ENCODE peak calls at places on chromosome 10, in seven cellular contexts. K is suprapubic skin; Y is lung; R is CD4-positive, alpha-beta T cell; I is effector memory CD4-positive, alpha-beta T cell; U is neural progenitor cell; N is Peyer's patch. B is an unnamed sample.

GRCh38 chr10:107546986-107547385 is 382.5 kb upstream of the SORCS1 start:
- DNase-seq in I (no peak), R (no peak), K (no peak), Y (no peak), N (no peak), U (no peak), B (no peak)

GRCh38 chr10:4353964-4354363 is 472.0 kb upstream of the AKR1E2 start:
- DNase-seq in K (no peak), R (no peak), Y (no peak), U (no peak), I (no peak), N (no peak), B (no peak)

GRCh38 chr10:70369498-70370018 is 12.9 kb downstream of the LRRC20 start:
- DNase-seq in K (no peak), I (no peak), R (no peak), Y (no peak), U (no peak), N (no peak), B (no peak)

GRCh38 chr10:131082991-131083465 is 228.5 kb downstream of the TCERG1L start:
- DNase-seq in U (no peak), R (no peak), N (no peak), Y (no peak), K (no peak), I (no peak), B (no peak)

GRCh38 chr10:50511512-50512213 is 112.1 kb downstream of the SGMS1 start:
- DNase-seq in K (no peak), I (no peak), N (no peak), U (no peak), Y (no peak), R (no peak), B (no peak)

GRCh38 chr10:70779685-70780369 is 5.3 kb downstream of the TBATA start:
- DNase-seq in K (no peak), I (no peak), U (no peak), R (no peak), Y (peak; percentile 29), N (no peak), B (no peak)

GRCh38 chr10:106242301-106242700 is 922.2 kb downstream of the SORCS1 start:
- DNase-seq in N (no peak), I (no peak), R (no peak), K (no peak), U (no peak), Y (no peak), B (no peak)

GRCh38 chr10:5655003-5655600 is 11.3 kb downstream of the ASB13 start:
- DNase-seq in Y (no peak), U (no peak), N (no peak), R (no peak), I (no peak), K (no peak), B (no peak)

GRCh38 chr10:33521062-33521461 is 186.6 kb upstream of the NRP1 start:
- DNase-seq in U (no peak), N (no peak), R (no peak), Y (no peak), I (no peak), K (no peak), B (no peak)

GRCh38 chr10:32332299-32332750 is 14.6 kb downstream of the EPC1 start:
- DNase-seq in K (no peak), R (peak; percentile 54), I (peak; percentile 57), U (no peak), N (no peak), Y (no peak), B (no peak)

GRCh38 chr10:49656845-49657493 is 22.5 kb upstream of the C10orf53 start:
- DNase-seq in K (no peak), N (no peak), U (no peak), R (no peak), I (no peak), Y (no peak), B (no peak)

GRCh38 chr10:79562135-79562756 is 2.0 kb upstream of the SFTPA2 start:
- DNase-seq in R (peak; percentile 50), U (peak; percentile 83), Y (peak; percentile 82), I (peak; percentile 41), K (no peak), N (peak; percentile 74), B (peak; percentile 78)

GRCh38 chr10:21363753-21364104 is 161.8 kb downstream of the SKIDA1 start:
- DNase-seq in I (no peak), R (no peak), Y (no peak), K (no peak), U (no peak), N (no peak), B (no peak)

GRCh38 chr10:28429045-28429444 is 103.9 kb upstream of the WAC start:
- DNase-seq in R (no peak), N (no peak), Y (no peak), K (no peak), I (no peak), U (no peak), B (no peak)

GRCh38 chr10:59362991-59363390 is 642 bp upstream of the FAM13C start:
- DNase-seq in U (peak; percentile 85), Y (peak; percentile 46), N (peak; percentile 55), R (no peak), I (no peak), K (peak; percentile 79), B (peak; percentile 66)

GRCh38 chr10:123999261-123999660 is 94.1 kb downstream of the CHST15 start:
- DNase-seq in R (no peak), N (no peak), K (no peak), U (no peak), I (no peak), Y (peak; percentile 22), B (peak; percentile 20)

GRCh38 chr10:17024461-17024860 is 105.2 kb downstream of the CUBN start:
- DNase-seq in Y (no peak), I (no peak), U (no peak), N (no peak), R (no peak), K (no peak), B (no peak)

GRCh38 chr10:86130737-86131475 is 235.7 kb downstream of the GRID1 start:
- DNase-seq in U (no peak), N (no peak), Y (no peak), R (no peak), K (no peak), I (no peak), B (no peak)

GRCh38 chr10:86127274-86127819 is 239.2 kb downstream of the GRID1 start:
- DNase-seq in K (no peak), N (no peak), Y (no peak), U (no peak), I (no peak), R (no peak), B (no peak)

GRCh38 chr10:86123745-86124144 is 242.8 kb downstream of the GRID1 start:
- DNase-seq in Y (no peak), N (no peak), R (no peak), U (no peak), K (no peak), I (no peak), B (no peak)

GRCh38 chr10:86123304-86123703 is 243.3 kb downstream of the GRID1 start:
- DNase-seq in K (no peak), U (no peak), I (no peak), N (no peak), Y (no peak), R (no peak), B (no peak)

GRCh38 chr10:86128360-86128759 is 238.2 kb downstream of the GRID1 start:
- DNase-seq in K (no peak), Y (no peak), N (no peak), R (no peak), I (no peak), U (no peak), B (no peak)
- H3K27me3 ChIP-seq in K (no peaks in the 10 kb centered on the region), Y (no peaks in the 10 kb centered on the region), N (no peaks in the 10 kb centered on the region), R (no peaks in the 10 kb centered on the region), I (no peaks in the 10 kb centered on the region), U (no peaks in the 10 kb centered on the region), B (no peaks in the 10 kb centered on the region)

DNA sequence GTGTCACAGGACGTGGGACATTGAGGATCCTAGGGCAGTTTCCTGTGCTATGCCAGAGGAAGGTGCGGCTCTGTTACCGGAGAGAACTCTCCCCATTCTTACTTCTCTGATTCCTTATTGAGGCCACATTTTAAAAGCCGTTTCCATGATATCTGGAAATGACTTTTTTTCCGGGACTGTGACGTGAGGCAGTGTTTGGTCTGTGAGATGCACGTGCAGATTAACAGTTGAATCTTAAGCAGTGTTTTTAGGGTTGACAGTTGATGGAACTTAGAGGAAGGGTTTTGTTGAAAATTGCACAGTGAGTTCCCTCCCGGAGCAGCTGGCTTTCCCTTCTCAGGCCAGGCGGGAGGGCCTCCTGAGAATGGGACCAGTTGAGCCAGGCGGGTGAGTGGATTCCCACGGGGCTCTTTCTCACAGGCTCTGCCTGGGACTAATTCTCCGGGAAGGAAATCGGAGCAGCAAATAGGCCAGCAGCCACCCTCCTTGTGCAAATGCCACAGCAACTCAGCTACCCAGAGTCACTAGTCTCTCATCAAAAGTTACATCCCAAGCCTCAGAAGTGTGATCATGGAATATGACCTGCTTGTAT is 125.3 kb downstream of the TACC2 start:
- DNase-seq in I (no peak), Y (no peak), U (no peak), K (no peak), N (no peak), R (no peak), B (no peak)
- H3K27ac ChIP-seq in I (no peak overlapping the region), Y (peak overlapping the region; percentile 100), U (no peak overlapping the region), K (peak overlapping the region; percentile 94), N (peak overlapping the region; percentile 97), R (no peak overlapping the region), B (no peak overlapping the region)

GRCh38 chr10:129865413-129865812 is 98.7 kb downstream of the EBF3 start:
- DNase-seq in I (no peak), U (no peak), N (no peak), K (no peak), Y (no peak), R (no peak), B (no peak)

GRCh38 chr10:129865960-129866359 is 98.1 kb downstream of the EBF3 start:
- DNase-seq in U (no peak), R (no peak), Y (no peak), N (no peak), K (no peak), I (no peak), B (no peak)

GRCh38 chr10:129868470-129869035 is 95.5 kb downstream of the EBF3 start:
- DNase-seq in Y (no peak), U (no peak), R (no peak), K (no peak), N (no peak), I (no peak), B (no peak)

GRCh38 chr10:129866894-129867293 is 97.2 kb downstream of the EBF3 start:
- DNase-seq in R (no peak), K (no peak), N (no peak), I (no peak), Y (no peak), U (no peak), B (no peak)

GRCh38 chr10:129867780-129868179 is 96.3 kb downstream of the EBF3 start:
- DNase-seq in N (no peak), I (no peak), K (no peak), Y (no peak), U (no peak), R (no peak), B (no peak)
- H3K9me3 ChIP-seq in N (no peaks in the 10 kb centered on the region), I (no peaks in the 10 kb centered on the region), K (no peaks in the 10 kb centered on the region), Y (peaks cover 3% of the 10 kb centered on the region), U (no peaks in the 10 kb centered on the region), R (no peaks in the 10 kb centered on the region), B (no peaks in the 10 kb centered on the region)

DNA sequence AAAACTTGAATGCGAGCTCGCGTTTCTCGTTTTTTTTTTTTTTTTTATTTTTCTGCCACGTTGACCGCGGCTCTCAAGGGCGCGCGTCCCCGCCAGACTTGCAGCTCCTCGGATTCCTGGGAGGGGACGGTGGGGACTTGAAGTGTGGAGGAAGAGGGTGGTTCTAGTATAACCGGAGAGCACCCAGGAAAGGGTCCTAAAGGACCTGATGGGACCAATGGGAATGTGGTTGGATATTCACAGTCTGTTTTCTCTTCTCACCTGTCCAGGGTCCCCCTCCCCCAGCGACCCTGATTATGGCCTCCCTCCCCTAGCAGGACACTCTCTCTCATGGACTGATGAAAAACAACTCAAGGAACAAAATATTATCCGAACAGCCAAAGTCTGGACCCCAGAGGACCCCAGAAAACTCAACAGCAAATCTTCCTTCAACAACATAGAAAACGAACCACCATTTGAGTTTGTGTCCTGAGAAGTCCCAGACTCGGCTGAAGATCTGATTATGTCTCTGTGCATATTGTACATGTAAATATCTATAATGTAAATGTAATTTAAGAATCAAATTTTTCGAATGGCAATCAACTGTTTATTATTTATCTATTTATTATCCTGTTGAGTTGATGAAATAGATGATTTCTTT is 1.4 kb downstream of the PTF1A start:
- DNase-seq in Y (no peak), I (no peak), U (no peak), R (no peak), K (no peak), N (no peak), B (no peak)
- H3K27me3 ChIP-seq in Y (peaks cover 27% of the 10 kb centered on the region), I (peaks cover 12% of the 10 kb centered on the region), U (peaks cover 100% of the 10 kb centered on the region), R (peaks cover 79% of the 10 kb centered on the region), K (peaks cover 100% of the 10 kb centered on the region), N (peaks cover 4% of the 10 kb centered on the region), B (peaks cover 60% of the 10 kb centered on the region)